ENCODE peak calls at places on chromosomes 4 and X, in four cellular contexts. K is IMR-90, X is aorta, B is heart right ventricle. Y is an unnamed sample.

GRCh38 chr4:189979196-189980047 is 38.8 kb downstream of the FRG1 start:
- DNase-seq in K (no peak), X (no peak), B (no peak), Y (no peak)

GRCh38 chr4:7705062-7705461 is 234.6 kb downstream of the AFAP1 start:
- DNase-seq in K (no peak), X (no peak), B (peak; percentile 42), Y (no peak)

GRCh38 chr4:99208719-99209075 is 10.3 kb downstream of the ADH6 start:
- DNase-seq in K (no peak), X (no peak), B (no peak), Y (no peak)

GRCh38 chr4:177384856-177385396 is 57.3 kb downstream of the AGA start:
- DNase-seq in K (no peak), X (no peak), B (no peak), Y (no peak)

GRCh38 chrX:10484683-10485247 is 135.6 kb downstream of the MID1 start:
- DNase-seq in K (peak; percentile 23), X (no peak), B (no peak), Y (no peak)

GRCh38 chr4:170047774-170048354 is 21.7 kb upstream of the MFAP3L start:
- DNase-seq in K (peak; percentile 71), X (no peak), B (peak; percentile 52), Y (peak; percentile 70)

GRCh38 chrX:130637591-130637990 is 235.8 kb downstream of the RBMX2 start:
- DNase-seq in K (peak; percentile 58), X (no peak), B (no peak), Y (no peak)

GRCh38 chr4:158013858-158014257 is 159.0 kb downstream of the GASK1B start:
- DNase-seq in K (peak; percentile 85), X (no peak), B (no peak), Y (no peak)

GRCh38 chr4:41413670-41414069 is 124.3 kb upstream of the LIMCH1 start:
- DNase-seq in K (no peak), X (no peak), B (no peak), Y (peak; percentile 45)

GRCh38 chrX:46407036-46407752 is 138.0 kb downstream of the ZNF674 start:
- DNase-seq in K (no peak), X (no peak), B (no peak), Y (no peak)

GRCh38 chrX:136055651-136056221 is 70.5 kb downstream of the SLC9A6 start:
- DNase-seq in K (peak; percentile 82), X (no peak), B (peak; percentile 25), Y (no peak)

GRCh38 chr4:60194214-60194613 is 1005.9 kb upstream of the ADGRL3 start:
- DNase-seq in K (no peak), X (no peak), B (no peak), Y (no peak)

GRCh38 chr4:173237722-173238121 is 69.1 kb downstream of the GALNT7 start:
- DNase-seq in K (no peak), X (no peak), B (no peak), Y (peak; percentile 16)

GRCh38 chrX:155070975-155071693 is at the start of the genes BRCC3, CMC4 and MTCP1:
- DNase-seq in K (peak; percentile 79), X (peak; percentile 87), B (peak; percentile 70), Y (peak; percentile 83)

GRCh38 chrX:11336201-11336600 is 43.0 kb downstream of the AMELX start:
- DNase-seq in K (no peak), X (no peak), B (no peak), Y (no peak)

GRCh38 chrX:56797966-56798711 is 69.1 kb downstream of the NBDY start:
- DNase-seq in K (no peak), X (no peak), B (no peak), Y (peak; percentile 1)

GRCh38 chr4:45155081-45155777 is 428.9 kb upstream of the GNPDA2 start:
- DNase-seq in K (no peak), X (no peak), B (no peak), Y (no peak)

GRCh38 chr4:75727073-75727472 is 2.7 kb downstream of the USO1 start:
- DNase-seq in K (peak; percentile 15), X (no peak), B (no peak), Y (no peak)

GRCh38 chr4:75724867-75725724 is 719 bp downstream of the USO1 start:
- DNase-seq in K (peak; percentile 79), X (peak; percentile 86), B (peak; percentile 73), Y (peak; percentile 67)

GRCh38 chr4:75724066-75724866 is at the start of gene USO1:
- DNase-seq in K (peak; percentile 99), X (peak; percentile 99), B (peak; percentile 99), Y (peak; percentile 99)

GRCh38 chr4:75723802-75724065 is 643 bp upstream of the USO1 start:
- DNase-seq in K (no peak), X (no peak), B (no peak), Y (no peak)

GRCh38 chr4:75726577-75726976 is 2.2 kb downstream of the USO1 start:
- DNase-seq in K (peak; percentile 18), X (no peak), B (no peak), Y (no peak)
- H3K4me3 ChIP-seq in K (peak overlapping the region; percentile 22), X (peak overlapping the region; percentile 76), B (peak overlapping the region; percentile 96), Y (peak overlapping the region; percentile 94)

GRCh38 chr4:151983854-151984253 is 223.0 kb upstream of the GATB start:
- DNase-seq in K (no peak), X (no peak), B (no peak), Y (no peak)
- H3K4me1 ChIP-seq in K (no peaks in the 10 kb centered on the region), X (no peaks in the 10 kb centered on the region), B (no peaks in the 10 kb centered on the region), Y (no peaks in the 10 kb centered on the region)

GRCh38 chr4:131085009-131085408 is 1989.1 kb downstream of the C4orf33 start:
- DNase-seq in K (no peak), X (no peak), B (no peak), Y (no peak)

GRCh38 chr4:131081069-131081468 is 1985.1 kb downstream of the C4orf33 start:
- DNase-seq in K (no peak), X (no peak), B (no peak), Y (no peak)
- H3K4me3 ChIP-seq in K (no peak overlapping the region), X (no peak overlapping the region), B (no peak overlapping the region), Y (no peak overlapping the region)

DNA sequence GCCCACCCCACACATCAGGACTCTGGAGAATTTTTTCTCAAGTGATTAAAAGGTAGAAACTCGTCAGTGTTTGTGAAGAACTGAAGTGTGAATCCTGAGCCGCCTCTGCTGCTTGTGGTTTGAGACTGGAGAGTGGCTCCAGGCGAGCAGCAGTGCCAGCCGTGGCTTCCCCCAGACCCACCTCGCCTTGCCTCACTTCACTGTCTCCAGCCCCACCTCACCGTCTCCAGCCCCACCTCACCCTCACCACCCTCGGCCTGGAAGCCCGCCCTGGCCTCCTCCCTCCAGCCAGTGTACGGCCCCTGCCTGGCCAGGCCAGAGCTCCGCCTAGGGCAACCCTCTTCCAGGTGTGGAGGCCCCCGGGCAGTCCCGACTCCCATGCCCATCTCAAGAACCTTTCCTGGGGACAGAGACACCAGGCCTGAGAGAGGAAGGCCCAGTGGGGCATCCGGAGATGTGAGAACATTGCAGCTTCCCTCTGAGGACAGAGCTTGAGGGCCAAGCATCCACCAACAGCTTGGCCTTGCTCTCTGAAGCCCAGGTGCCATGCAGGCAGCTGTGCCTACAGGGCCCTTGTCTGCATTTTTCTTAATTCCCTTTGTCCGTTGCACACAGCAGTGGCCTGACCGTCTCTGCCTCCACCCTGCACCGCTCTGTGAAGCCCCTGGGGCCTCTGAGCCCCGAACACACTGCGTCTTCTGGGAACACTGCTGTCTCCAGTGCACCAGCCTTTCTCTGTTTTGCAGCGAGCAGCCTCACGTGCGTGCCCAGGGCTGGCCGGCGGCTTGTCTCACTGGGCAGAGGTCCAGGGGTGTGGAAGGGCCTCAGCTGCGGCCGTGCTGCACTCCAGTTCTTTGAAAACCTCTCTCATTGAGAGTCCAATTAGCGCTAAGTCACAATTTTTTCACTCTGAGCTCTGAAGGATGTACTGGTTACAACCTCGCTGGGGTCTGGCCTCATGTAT is 13.8 kb downstream of the SH3BP2 start:
- DNase-seq in K (peak; percentile 55), X (peak; percentile 69), B (peak; percentile 77), Y (no peak)
- H3K4me1 ChIP-seq in K (peaks cover 15% of the 10 kb centered on the region), X (no peaks in the 10 kb centered on the region), B (peaks cover 82% of the 10 kb centered on the region), Y (no peaks in the 10 kb centered on the region)

DNA sequence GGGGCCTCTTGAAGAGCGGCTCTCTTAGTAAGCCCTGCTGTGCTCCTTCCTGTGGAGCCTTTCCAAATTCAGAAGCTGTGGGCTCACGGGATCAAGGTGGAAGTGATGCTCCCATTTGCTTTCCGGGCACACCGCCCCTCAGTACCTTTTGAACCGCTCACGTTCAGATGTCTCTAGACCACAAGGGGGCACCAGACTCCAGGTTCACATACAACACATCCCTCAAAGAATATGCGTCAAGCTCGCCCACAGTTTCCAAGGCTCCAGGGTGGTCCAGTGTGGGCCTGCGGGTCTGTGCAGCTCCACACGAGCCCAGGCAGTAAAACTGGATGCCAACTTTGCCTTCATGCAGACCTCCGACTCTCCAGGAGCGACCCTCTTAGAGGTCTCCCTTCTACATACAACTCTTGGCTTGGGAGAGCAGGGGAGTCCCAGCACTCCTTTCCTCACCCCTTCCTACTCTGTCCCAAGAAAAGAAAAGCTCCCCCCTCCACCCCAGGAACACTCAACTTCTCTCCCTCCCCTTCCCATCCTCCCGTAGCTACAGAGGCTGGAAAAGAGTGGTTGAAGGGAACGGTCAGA is 11.0 kb downstream of the SUPT20HL1 start:
- DNase-seq in K (peak; percentile 47), X (peak; percentile 69), B (peak; percentile 47), Y (peak; percentile 78)
- H3K4me3 ChIP-seq in K (no peak overlapping the region), X (no peak overlapping the region), B (no peak overlapping the region), Y (no peak overlapping the region)

GRCh38 chr4:39051454-39051853 is 10.6 kb upstream of the KLHL5 start:
- DNase-seq in K (no peak), X (no peak), B (no peak), Y (no peak)
- H3K4me1 ChIP-seq in K (peaks cover 13% of the 10 kb centered on the region), X (no peaks in the 10 kb centered on the region), B (peaks cover 18% of the 10 kb centered on the region), Y (peaks cover 45% of the 10 kb centered on the region)

Y was measured in HAP-1.